ENCODE peak calls at places on chromosome 2, in six cellular contexts. One of them, this sample, is unnamed.

GRCh38 chr2:240514631-240515030 is 43.2 kb downstream of the ANKMY1 start:
- DNase-seq in pulmonary artery endothelial cell: no peak
- DNase-seq in NCI-H1436: no peak
- DNase-seq in WERI-Rb-1: no peak
- DNase-seq in heart right ventricle: no peak
- DNase-seq in stimulated activated CD4-positive, alpha-beta T cell treated with anti-CD3 and anti-CD28 coated beads, Interleukin-4, amount 100 ng/mL, for 48 hours: no peak
- DNase-seq in this sample: no peak

GRCh38 chr2:67272195-67272594 is 124.9 kb upstream of the ETAA1 start:
- DNase-seq in pulmonary artery endothelial cell: no peak
- DNase-seq in heart right ventricle: no peak
- DNase-seq in WERI-Rb-1: no peak
- DNase-seq in stimulated activated CD4-positive, alpha-beta T cell treated with anti-CD3 and anti-CD28 coated beads, Interleukin-4, amount 100 ng/mL, for 48 hours: no peak
- DNase-seq in NCI-H1436: no peak
- DNase-seq in this sample: no peak

GRCh38 chr2:167489307-167489706 is 601.0 kb downstream of the XIRP2 start:
- DNase-seq in heart right ventricle: no peak
- DNase-seq in NCI-H1436: no peak
- DNase-seq in WERI-Rb-1: no peak
- DNase-seq in stimulated activated CD4-positive, alpha-beta T cell treated with anti-CD3 and anti-CD28 coated beads, Interleukin-4, amount 100 ng/mL, for 48 hours: no peak
- DNase-seq in pulmonary artery endothelial cell: no peak
- DNase-seq in this sample: no peak

GRCh38 chr2:26855516-26855915 is 7.6 kb downstream of the DPYSL5 start:
- DNase-seq in NCI-H1436: no peak
- DNase-seq in heart right ventricle: no peak
- DNase-seq in pulmonary artery endothelial cell: no peak
- DNase-seq in stimulated activated CD4-positive, alpha-beta T cell treated with anti-CD3 and anti-CD28 coated beads, Interleukin-4, amount 100 ng/mL, for 48 hours: no peak
- DNase-seq in WERI-Rb-1: no peak
- DNase-seq in this sample: no peak

GRCh38 chr2:63048367-63049171 is 2.1 kb upstream of the OTX1 start:
- DNase-seq in WERI-Rb-1: peak; percentile 33
- DNase-seq in heart right ventricle: no peak
- DNase-seq in NCI-H1436: no peak
- DNase-seq in stimulated activated CD4-positive, alpha-beta T cell treated with anti-CD3 and anti-CD28 coated beads, Interleukin-4, amount 100 ng/mL, for 48 hours: no peak
- DNase-seq in pulmonary artery endothelial cell: no peak
- DNase-seq in this sample: no peak

GRCh38 chr2:165219491-165219890 is 15.6 kb upstream of the SCN3A start:
- DNase-seq in heart right ventricle: no peak
- DNase-seq in NCI-H1436: no peak
- DNase-seq in stimulated activated CD4-positive, alpha-beta T cell treated with anti-CD3 and anti-CD28 coated beads, Interleukin-4, amount 100 ng/mL, for 48 hours: no peak
- DNase-seq in pulmonary artery endothelial cell: no peak
- DNase-seq in WERI-Rb-1: no peak
- DNase-seq in this sample: no peak

GRCh38 chr2:234289789-234290188 is 207.1 kb downstream of the ARL4C start:
- DNase-seq in WERI-Rb-1: no peak
- DNase-seq in NCI-H1436: no peak
- DNase-seq in heart right ventricle: no peak
- DNase-seq in pulmonary artery endothelial cell: no peak
- DNase-seq in stimulated activated CD4-positive, alpha-beta T cell treated with anti-CD3 and anti-CD28 coated beads, Interleukin-4, amount 100 ng/mL, for 48 hours: no peak
- DNase-seq in this sample: no peak

GRCh38 chr2:3470856-3471737 is 48.2 kb downstream of the ADI1 start:
- DNase-seq in heart right ventricle: no peak
- DNase-seq in NCI-H1436: no peak
- DNase-seq in WERI-Rb-1: no peak
- DNase-seq in stimulated activated CD4-positive, alpha-beta T cell treated with anti-CD3 and anti-CD28 coated beads, Interleukin-4, amount 100 ng/mL, for 48 hours: no peak
- DNase-seq in pulmonary artery endothelial cell: no peak
- DNase-seq in this sample: no peak

GRCh38 chr2:204072443-204073324 is 136.1 kb downstream of the ICOS start:
- DNase-seq in heart right ventricle: no peak
- DNase-seq in pulmonary artery endothelial cell: no peak
- DNase-seq in stimulated activated CD4-positive, alpha-beta T cell treated with anti-CD3 and anti-CD28 coated beads, Interleukin-4, amount 100 ng/mL, for 48 hours: peak; percentile 69
- DNase-seq in WERI-Rb-1: peak; percentile 60
- DNase-seq in NCI-H1436: peak; percentile 31
- DNase-seq in this sample: peak; percentile 50

GRCh38 chr2:64283641-64284371 is 139.6 kb upstream of the PELI1 start:
- DNase-seq in WERI-Rb-1: no peak
- DNase-seq in pulmonary artery endothelial cell: no peak
- DNase-seq in heart right ventricle: no peak
- DNase-seq in stimulated activated CD4-positive, alpha-beta T cell treated with anti-CD3 and anti-CD28 coated beads, Interleukin-4, amount 100 ng/mL, for 48 hours: no peak
- DNase-seq in NCI-H1436: no peak
- DNase-seq in this sample: peak; percentile 28

GRCh38 chr2:240507060-240507777 is 50.6 kb downstream of the ANKMY1 start:
- DNase-seq in WERI-Rb-1: no peak
- DNase-seq in heart right ventricle: no peak
- DNase-seq in NCI-H1436: no peak
- DNase-seq in pulmonary artery endothelial cell: no peak
- DNase-seq in stimulated activated CD4-positive, alpha-beta T cell treated with anti-CD3 and anti-CD28 coated beads, Interleukin-4, amount 100 ng/mL, for 48 hours: no peak
- DNase-seq in this sample: no peak